ENCODE peak calls at places on chromosomes 11 and 22, in four cellular contexts. U is IMR-90, P is fibroblast of lung, L is endodermal cell. B is an unnamed sample.

GRCh38 chr11:68946416-68947090 is 34.2 kb downstream of the MRGPRD start:
- DNase-seq in L (no peak), U (peak; percentile 89), P (peak; percentile 88), B (peak; percentile 68)

GRCh38 chr11:102868359-102868758 is 6.4 kb downstream of the MMP12 start:
- DNase-seq in L (no peak), P (peak; percentile 62), U (peak; percentile 44), B (no peak)

GRCh38 chr11:71997594-71997993 is 1.1 kb upstream of the IL18BP start:
- DNase-seq in U (no peak), P (no peak), L (no peak), B (peak; percentile 18)

GRCh38 chr22:49793871-49794270 is 33.8 kb downstream of the BRD1 start:
- DNase-seq in P (no peak), L (no peak), U (no peak), B (no peak)

GRCh38 chr11:44673691-44674090 is 53.1 kb upstream of the TSPAN18 start:
- DNase-seq in P (no peak), L (no peak), U (no peak), B (no peak)

GRCh38 chr11:132685174-132685611 is 847.1 kb downstream of the OPCML start:
- DNase-seq in U (peak; percentile 62), L (no peak), P (peak; percentile 94), B (no peak)

GRCh38 chr11:125224391-125225015 is 60.0 kb downstream of the PKNOX2 start:
- DNase-seq in U (peak; percentile 23), P (peak; percentile 14), L (peak; percentile 76), B (peak; percentile 75)

GRCh38 chr11:125621995-125622394 is 3.0 kb upstream of the CHEK1 start:
- DNase-seq in U (peak; percentile 77), L (no peak), P (peak; percentile 73), B (no peak)

GRCh38 chr11:34480339-34480738 is 33.3 kb downstream of the ELF5 start:
- DNase-seq in P (peak; percentile 74), L (peak; percentile 32), U (peak; percentile 22), B (no peak)

GRCh38 chr22:46087816-46088277 is 62.5 kb upstream of the PPARA start:
- DNase-seq in U (peak; percentile 86), L (no peak), P (peak; percentile 94), B (peak; percentile 92)

GRCh38 chr11:33272338-33273107 is 15.3 kb downstream of the HIPK3 start:
- DNase-seq in L (no peak), U (no peak), P (no peak), B (no peak)

GRCh38 chr11:33266418-33267215 is 9.4 kb downstream of the HIPK3 start:
- DNase-seq in L (no peak), U (peak; percentile 58), P (peak; percentile 71), B (no peak)

GRCh38 chr11:33269822-33270221 is 12.6 kb downstream of the HIPK3 start:
- DNase-seq in P (no peak), U (no peak), L (no peak), B (no peak)

GRCh38 chr11:33264926-33265325 is 7.7 kb downstream of the HIPK3 start:
- DNase-seq in P (no peak), L (no peak), U (no peak), B (no peak)

GRCh38 chr11:33268945-33269567 is 11.9 kb downstream of the HIPK3 start:
- DNase-seq in P (peak; percentile 50), U (peak; percentile 29), L (no peak), B (no peak)
- H3K4me3 ChIP-seq in P (no peak overlapping the region), U (no peak overlapping the region), L (no peak overlapping the region), B (no peak overlapping the region)

GRCh38 chr11:94868468-94868867 is 100.3 kb downstream of the AMOTL1 start:
- DNase-seq in U (no peak), P (no peak), L (peak; percentile 39), B (no peak)

GRCh38 chr11:94870422-94870821 is 102.3 kb downstream of the AMOTL1 start:
- DNase-seq in P (no peak), L (peak; percentile 32), U (no peak), B (no peak)

GRCh38 chr11:94871491-94872185 is 101.7 kb downstream of the CWC15 start:
- DNase-seq in L (peak; percentile 31), U (no peak), P (no peak), B (no peak)

GRCh38 chr11:94866936-94867795 is 99.0 kb downstream of the AMOTL1 start:
- DNase-seq in U (no peak), L (peak; percentile 57), P (no peak), B (no peak)

GRCh38 chr11:94869186-94869585 is 101.0 kb downstream of the AMOTL1 start:
- DNase-seq in U (no peak), L (peak; percentile 17), P (no peak), B (no peak)
- H3K36me3 ChIP-seq in U (peaks cover 80% of the 10 kb centered on the region), L (peaks cover 100% of the 10 kb centered on the region), P (peaks cover 30% of the 10 kb centered on the region), B (peaks cover 31% of the 10 kb centered on the region)

DNA sequence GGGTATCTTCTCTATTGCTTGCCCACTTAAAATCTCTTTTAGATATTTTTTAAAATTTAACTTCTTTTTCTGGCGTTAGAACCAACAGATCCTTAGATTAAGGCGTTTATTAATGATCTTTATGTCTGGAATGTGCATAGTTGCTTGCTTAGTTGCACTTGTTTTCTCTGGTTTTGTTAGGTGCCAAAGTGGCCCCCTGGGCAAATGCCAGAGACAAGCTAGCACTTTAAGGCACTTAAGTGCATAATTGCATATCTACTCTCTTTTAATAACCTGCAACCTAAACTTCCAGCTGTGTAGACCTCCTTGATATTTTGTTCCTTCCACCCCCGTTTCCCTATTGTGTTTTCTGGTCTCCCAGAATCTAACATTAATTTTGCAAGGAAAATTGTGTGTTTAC is 3.3 kb downstream of the RBM4 start:
- DNase-seq in P (peak; percentile 63), L (no peak), U (no peak), B (no peak)
- H3K4me3 ChIP-seq in P (peak overlapping the region; percentile 8), L (peak overlapping the region; percentile 100), U (no peak overlapping the region), B (no peak overlapping the region)

GRCh38 chr11:67468509-67468834 is 579 bp downstream of the TMEM134 start:
- DNase-seq in P (no peak), L (peak; percentile 71), U (no peak), B (no peak)
- H3K36me3 ChIP-seq in P (no peaks in the 10 kb centered on the region), L (no peaks in the 10 kb centered on the region), U (peaks cover 2% of the 10 kb centered on the region), B (no peaks in the 10 kb centered on the region)

GRCh38 chr22:37911697-37912096 is 5.6 kb downstream of the MICALL1 start:
- DNase-seq in U (no peak), P (no peak), L (peak; percentile 70), B (no peak)

GRCh38 chr22:37911273-37911672 is 5.2 kb downstream of the MICALL1 start:
- DNase-seq in U (no peak), L (peak; percentile 72), P (no peak), B (no peak)

GRCh38 chr22:37912171-37912570 is 6.1 kb downstream of the MICALL1 start:
- DNase-seq in U (no peak), L (no peak), P (no peak), B (no peak)

GRCh38 chr22:37909756-37910155 is 3.7 kb downstream of the MICALL1 start:
- DNase-seq in U (no peak), P (no peak), L (no peak), B (no peak)

GRCh38 chr22:37910863-37911262 is 4.8 kb downstream of the MICALL1 start:
- DNase-seq in U (no peak), L (peak; percentile 66), P (no peak), B (no peak)
- H3K4me3 ChIP-seq in U (no peak overlapping the region), L (no peak overlapping the region), P (no peak overlapping the region), B (no peak overlapping the region)

GRCh38 chr11:130144129-130144528 is 15.5 kb upstream of the ST14 start:
- DNase-seq in P (no peak), L (no peak), U (no peak), B (no peak)

GRCh38 chr11:130146797-130147196 is 12.8 kb upstream of the ST14 start:
- DNase-seq in U (no peak), L (no peak), P (no peak), B (no peak)

GRCh38 chr11:130144721-130145327 is 14.8 kb upstream of the ST14 start:
- DNase-seq in L (peak; percentile 65), P (no peak), U (peak; percentile 20), B (no peak)

GRCh38 chr11:130145975-130146776 is 13.4 kb upstream of the ST14 start:
- DNase-seq in L (peak; percentile 97), P (peak; percentile 23), U (no peak), B (peak; percentile 91)

GRCh38 chr11:130145328-130145812 is 14.2 kb upstream of the ST14 start:
- DNase-seq in P (no peak), U (no peak), L (no peak), B (no peak)
- H3K36me3 ChIP-seq in P (peaks cover 12% of the 10 kb centered on the region), U (peaks cover 25% of the 10 kb centered on the region), L (peaks cover 99% of the 10 kb centered on the region), B (peaks cover 14% of the 10 kb centered on the region)

GRCh38 chr22:29030016-29030617 is 31.5 kb downstream of the C22orf31 start:
- DNase-seq in P (peak; percentile 85), U (no peak), L (peak; percentile 62), B (no peak)
- H3K4me3 ChIP-seq in P (no peak overlapping the region), U (peak overlapping the region; percentile 13), L (peak overlapping the region; percentile 77), B (peak overlapping the region; percentile 39)

GRCh38 chr11:606245-606644 is 9.5 kb downstream of the IRF7 start:
- DNase-seq in P (peak; percentile 72), U (no peak), L (no peak), B (no peak)
- H3K36me3 ChIP-seq in P (peaks cover 61% of the 10 kb centered on the region), U (peaks cover 85% of the 10 kb centered on the region), L (peaks cover 69% of the 10 kb centered on the region), B (peaks cover 45% of the 10 kb centered on the region)